ENCODE peak calls at places on chromosomes 13 and 19, in six cellular contexts. X is thyroid gland; N is effector memory CD4-positive, alpha-beta T cell; O is mucosa of descending colon; I is uterus; P is thoracic aorta. V is an unnamed sample.

GRCh38 chr19:46764817-46765291 is 18.6 kb upstream of the STRN4 start:
- DNase-seq in X (no peak), N (no peak), O (peak; percentile 79), I (no peak), P (no peak), V (no peak)

GRCh38 chr19:4454952-4455738 is 2.4 kb downstream of the UBXN6 start:
- DNase-seq in X (peak; percentile 73), N (no peak), O (no peak), I (peak; percentile 75), P (no peak), V (no peak)

GRCh38 chr13:19633340-19634128 is at the start of gene MPHOSPH8:
- DNase-seq in X (peak; percentile 94), N (peak; percentile 88), O (peak; percentile 96), I (peak; percentile 95), P (peak; percentile 78), V (peak; percentile 95)

GRCh38 chr19:35042954-35043604 is 1.6 kb downstream of the HPN start:
- DNase-seq in X (no peak), N (no peak), O (no peak), I (no peak), P (no peak), V (no peak)

GRCh38 chr19:17089238-17089637 is 13.7 kb downstream of the MYO9B start:
- DNase-seq in X (no peak), N (no peak), O (no peak), I (peak; percentile 56), P (no peak), V (no peak)

GRCh38 chr13:59861676-59862075 is 302.1 kb downstream of the DIAPH3 start:
- DNase-seq in X (no peak), N (no peak), O (no peak), I (no peak), P (no peak), V (no peak)

GRCh38 chr19:33678796-33679195 is 57.0 kb downstream of the CHST8 start:
- DNase-seq in X (no peak), N (no peak), O (no peak), I (no peak), P (no peak), V (no peak)

GRCh38 chr19:21128901-21129698 is 12.7 kb upstream of the ZNF431 start:
- DNase-seq in X (peak; percentile 5), N (no peak), O (no peak), I (no peak), P (no peak), V (no peak)

GRCh38 chr13:29892149-29892548 is 41.7 kb upstream of the UBL3 start:
- DNase-seq in X (no peak), N (no peak), O (no peak), I (no peak), P (no peak), V (no peak)

GRCh38 chr13:66222127-66222526 is 1008.0 kb downstream of the PCDH9 start:
- DNase-seq in X (no peak), N (no peak), O (no peak), I (no peak), P (no peak), V (no peak)

DNA sequence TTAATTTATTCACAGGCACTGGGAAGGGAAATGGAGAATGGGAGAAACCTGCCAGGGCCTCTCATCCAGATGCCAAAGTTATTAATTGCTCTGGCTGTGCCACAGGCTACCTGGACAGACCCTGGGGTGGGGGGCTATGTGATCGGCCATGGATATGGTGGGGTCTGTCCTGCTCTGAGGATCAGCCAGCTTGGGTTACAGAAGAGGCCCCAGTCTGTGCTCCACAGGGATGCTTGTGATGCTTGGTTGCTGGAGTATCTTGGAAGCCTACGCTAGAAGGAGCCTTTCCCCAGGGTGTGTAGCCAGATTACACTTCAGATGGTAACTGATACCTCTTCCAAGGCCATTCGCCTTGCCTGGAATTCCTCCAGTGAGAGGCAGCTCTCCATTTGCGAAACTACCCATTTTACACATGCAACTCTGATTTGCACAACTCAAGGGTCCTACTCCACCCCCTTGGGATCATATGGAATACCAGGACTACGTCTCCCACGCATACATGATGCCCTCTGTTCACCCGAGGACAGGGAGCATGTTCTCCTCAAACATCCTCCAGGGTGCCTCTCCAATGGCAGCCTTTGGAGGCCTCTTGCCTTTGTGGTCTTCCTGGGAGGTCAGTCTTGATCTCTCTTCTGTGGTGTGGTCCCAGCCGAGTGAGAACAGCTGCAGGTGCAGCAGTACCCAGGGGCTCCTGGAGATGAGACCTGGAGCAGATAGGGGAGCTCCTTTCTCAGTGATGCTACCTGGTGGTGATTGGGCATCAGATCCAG is 186.6 kb upstream of the TSHZ3 start:
- DNase-seq in X (no peak), N (no peak), O (no peak), I (no peak), P (no peak), V (no peak)
- H3K9me3 ChIP-seq in X (no peaks in the 10 kb centered on the region), N (no peaks in the 10 kb centered on the region), O (no peaks in the 10 kb centered on the region), I (no peaks in the 10 kb centered on the region), P (no peaks in the 10 kb centered on the region), V (no peaks in the 10 kb centered on the region)

GRCh38 chr19:18102916-18103542 is 5.5 kb downstream of the MAST3 start:
- DNase-seq in X (no peak), N (no peak), O (no peak), I (no peak), P (no peak), V (no peak)
- H3K4me3 ChIP-seq in X (no peak overlapping the region), N (no peak overlapping the region), O (no peak overlapping the region), I (no peak overlapping the region), P (no peak overlapping the region), V (no peak overlapping the region)

GRCh38 chr19:56538254-56538760 is 441 bp upstream of the ZFP28 start:
- DNase-seq in X (peak; percentile 92), N (peak; percentile 80), O (peak; percentile 92), I (peak; percentile 89), P (peak; percentile 66), V (peak; percentile 91)

GRCh38 chr19:56543776-56544175 is 5.0 kb downstream of the ZFP28 start:
- DNase-seq in X (no peak), N (no peak), O (no peak), I (no peak), P (no peak), V (no peak)

GRCh38 chr19:56537442-56537841 is 1.3 kb upstream of the ZFP28 start:
- DNase-seq in X (no peak), N (no peak), O (no peak), I (no peak), P (no peak), V (no peak)

DNA sequence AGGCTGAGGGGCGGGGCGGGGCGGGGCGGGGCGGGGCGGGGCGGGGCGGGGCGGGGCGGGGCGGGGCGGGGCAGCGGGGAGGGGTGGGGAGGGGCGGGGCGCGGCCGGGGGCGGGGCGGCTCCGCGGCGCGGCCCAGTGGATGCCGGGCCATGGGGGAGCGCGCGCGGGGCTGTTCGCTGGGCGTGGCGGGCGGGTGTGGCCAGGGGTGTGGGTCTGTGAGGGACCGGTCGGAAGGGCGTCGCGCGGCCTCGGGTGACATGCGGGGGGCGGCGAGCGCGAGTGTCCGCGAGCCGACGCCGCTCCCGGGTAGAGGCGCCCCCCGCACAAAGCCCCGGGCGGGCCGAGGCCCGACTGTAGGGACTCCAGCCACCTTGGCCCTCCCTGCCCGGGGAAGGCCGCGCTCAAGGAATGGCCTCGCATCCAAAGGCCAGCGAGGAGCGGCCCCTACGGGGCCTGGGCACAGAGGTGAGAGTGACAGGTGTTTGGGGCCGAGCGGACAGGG is at the start of gene ZFP28:
- DNase-seq in X (peak; percentile 80), N (peak; percentile 60), O (peak; percentile 86), I (peak; percentile 78), P (peak; percentile 31), V (peak; percentile 89)
- H3K9me3 ChIP-seq in X (no peaks in the 10 kb centered on the region), N (peaks cover 13% of the 10 kb centered on the region), O (peaks cover 83% of the 10 kb centered on the region), I (no peaks in the 10 kb centered on the region), P (peaks cover 46% of the 10 kb centered on the region), V (peaks cover 72% of the 10 kb centered on the region)

DNA sequence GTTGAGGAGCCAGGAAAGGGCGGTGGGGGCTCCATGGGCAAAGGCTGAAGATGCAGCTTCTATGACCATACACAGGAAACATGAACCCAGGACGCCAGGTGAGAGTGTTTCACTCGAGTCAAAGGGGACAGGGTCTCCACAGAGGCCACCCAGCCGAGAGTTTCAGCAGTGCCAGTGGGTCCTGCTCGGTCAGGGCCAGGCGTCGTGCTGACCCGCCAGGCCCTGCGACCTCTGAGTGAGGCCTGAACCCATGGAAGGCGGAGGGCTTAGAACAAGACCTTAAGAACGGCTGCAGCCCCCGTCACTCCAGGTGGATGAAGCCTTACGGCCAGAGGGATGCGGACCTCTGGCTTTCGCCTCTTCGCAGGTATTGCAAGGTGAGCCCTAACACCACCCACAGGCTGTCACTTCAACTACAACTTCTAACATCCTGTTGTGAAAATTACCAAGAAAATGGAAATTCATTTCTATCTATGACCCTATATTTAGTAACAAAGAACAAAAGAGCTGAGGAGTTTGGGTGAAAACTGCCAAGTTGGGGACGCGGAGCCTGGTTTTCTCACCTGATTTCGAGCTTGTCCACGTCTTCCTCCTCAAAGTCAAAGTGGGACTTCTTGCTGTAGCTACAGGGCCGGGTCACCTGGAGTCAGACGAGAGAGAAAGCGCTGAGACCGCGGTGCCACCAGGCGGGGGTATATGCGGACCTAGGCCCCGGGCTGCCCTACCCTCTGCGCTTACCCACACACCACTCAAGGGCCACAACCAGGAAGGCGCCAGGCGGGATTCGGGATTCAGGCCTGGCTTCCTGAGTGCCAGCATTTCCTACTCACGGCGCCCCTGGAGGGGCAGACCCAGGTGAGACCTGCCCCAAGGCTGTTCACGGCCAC is 50.1 kb upstream of the C13orf46 start:
- DNase-seq in X (no peak), N (no peak), O (no peak), I (no peak), P (no peak), V (no peak)
- H3K4me3 ChIP-seq in X (no peak overlapping the region), N (no peak overlapping the region), O (no peak overlapping the region), I (no peak overlapping the region), P (no peak overlapping the region), V (no peak overlapping the region)

GRCh38 chr19:56476093-56476492 is 1.1 kb downstream of the ZNF667 start:
- DNase-seq in X (peak; percentile 31), N (no peak), O (no peak), I (no peak), P (no peak), V (no peak)
- H3K9me3 ChIP-seq in X (no peaks in the 10 kb centered on the region), N (peaks cover 26% of the 10 kb centered on the region), O (peaks cover 79% of the 10 kb centered on the region), I (no peaks in the 10 kb centered on the region), P (peaks cover 30% of the 10 kb centered on the region), V (peaks cover 46% of the 10 kb centered on the region)

GRCh38 chr19:58063712-58064111 is 4.6 kb downstream of the ZNF135 start:
- DNase-seq in X (no peak), N (no peak), O (no peak), I (no peak), P (no peak), V (no peak)

GRCh38 chr19:58067240-58067912 is 8.3 kb downstream of the ZNF135 start:
- DNase-seq in X (no peak), N (no peak), O (no peak), I (no peak), P (no peak), V (no peak)
- H3K4me3 ChIP-seq in X (no peak overlapping the region), N (no peak overlapping the region), O (no peak overlapping the region), I (no peak overlapping the region), P (no peak overlapping the region), V (no peak overlapping the region)

GRCh38 chr13:22110368-22110767 is 439.5 kb downstream of the FGF9 start:
- DNase-seq in X (no peak), N (no peak), O (no peak), I (no peak), P (peak; percentile 67), V (no peak)
- H3K9me3 ChIP-seq in X (no peaks in the 10 kb centered on the region), N (no peaks in the 10 kb centered on the region), O (no peaks in the 10 kb centered on the region), I (no peaks in the 10 kb centered on the region), P (no peaks in the 10 kb centered on the region), V (no peaks in the 10 kb centered on the region)

V was measured in left ventricle myocardium inferior.